ENCODE peak calls at places on chromosome X, in four cellular contexts. One of them, this sample, is unnamed.

GRCh38 chrX:149909324-149910177 is 19.8 kb upstream of the HSFX4 start:
- DNase-seq in coronary artery: no peak
- DNase-seq in gastrocnemius medialis: no peak
- DNase-seq in right lobe of liver: no peak
- DNase-seq in this sample: no peak

GRCh38 chrX:66914082-66914481 is 275.2 kb upstream of the EDA2R start:
- DNase-seq in coronary artery: no peak
- DNase-seq in gastrocnemius medialis: peak
- DNase-seq in right lobe of liver: no peak
- DNase-seq in this sample: no peak

GRCh38 chrX:99398578-99398977 is 1011.5 kb downstream of the PCDH19 start:
- DNase-seq in coronary artery: no peak
- DNase-seq in gastrocnemius medialis: no peak
- DNase-seq in right lobe of liver: no peak
- DNase-seq in this sample: no peak

GRCh38 chrX:84168574-84168973 is 19.4 kb downstream of the RPS6KA6 start:
- DNase-seq in coronary artery: no peak
- DNase-seq in gastrocnemius medialis: no peak
- DNase-seq in right lobe of liver: no peak
- DNase-seq in this sample: no peak

GRCh38 chrX:14899607-14900006 is 26.4 kb downstream of the MOSPD2 start:
- DNase-seq in coronary artery: no peak
- DNase-seq in gastrocnemius medialis: no peak
- DNase-seq in right lobe of liver: no peak
- DNase-seq in this sample: no peak

GRCh38 chrX:133048751-133049150 is 48.2 kb downstream of the USP26 start:
- DNase-seq in coronary artery: no peak
- DNase-seq in gastrocnemius medialis: no peak
- DNase-seq in right lobe of liver: no peak
- DNase-seq in this sample: no peak

GRCh38 chrX:27863813-27864212 is 56.0 kb downstream of the MAGEB10 start:
- DNase-seq in coronary artery: no peak
- DNase-seq in gastrocnemius medialis: no peak
- DNase-seq in right lobe of liver: no peak
- DNase-seq in this sample: no peak

GRCh38 chrX:115958687-115959359 is 211.7 kb upstream of the AGTR2 start:
- DNase-seq in coronary artery: no peak
- DNase-seq in gastrocnemius medialis: no peak
- DNase-seq in right lobe of liver: no peak
- DNase-seq in this sample: peak

GRCh38 chrX:9611436-9612145 is 146.7 kb downstream of the TBL1X start:
- DNase-seq in coronary artery: no peak
- DNase-seq in gastrocnemius medialis: no peak
- DNase-seq in right lobe of liver: no peak
- DNase-seq in this sample: peak

GRCh38 chrX:136616987-136617685 is 30.8 kb upstream of the CD40LG start:
- DNase-seq in coronary artery: no peak
- DNase-seq in gastrocnemius medialis: no peak
- DNase-seq in right lobe of liver: no peak
- DNase-seq in this sample: no peak

GRCh38 chrX:94977562-94977961 is 1303.6 kb downstream of the FAM133A start:
- DNase-seq in coronary artery: no peak
- DNase-seq in gastrocnemius medialis: no peak
- DNase-seq in right lobe of liver: no peak
- DNase-seq in this sample: no peak

GRCh38 chrX:124209792-124210576 is 122.5 kb upstream of the TEX13D start:
- DNase-seq in coronary artery: no peak
- DNase-seq in gastrocnemius medialis: no peak
- DNase-seq in right lobe of liver: no peak
- DNase-seq in this sample: no peak

GRCh38 chrX:79081895-79082512 is 62.5 kb upstream of the GPR174 start:
- DNase-seq in coronary artery: no peak
- DNase-seq in gastrocnemius medialis: no peak
- DNase-seq in right lobe of liver: no peak
- DNase-seq in this sample: no peak

GRCh38 chrX:49001521-49002090 is 458 bp downstream of the GRIPAP1 start:
- DNase-seq in coronary artery: no peak
- DNase-seq in gastrocnemius medialis: peak
- DNase-seq in right lobe of liver: no peak
- DNase-seq in this sample: peak

GRCh38 chrX:102154218-102154860 is 1.4 kb downstream of the BEX5 start:
- DNase-seq in coronary artery: no peak
- DNase-seq in gastrocnemius medialis: no peak
- DNase-seq in right lobe of liver: no peak
- DNase-seq in this sample: no peak

GRCh38 chrX:72634321-72634720 is 61.7 kb upstream of the HDAC8 start:
- DNase-seq in coronary artery: no peak
- DNase-seq in gastrocnemius medialis: no peak
- DNase-seq in right lobe of liver: no peak
- DNase-seq in this sample: no peak
- H3K27ac ChIP-seq in coronary artery: no peak
- H3K27ac ChIP-seq in gastrocnemius medialis: peak
- H3K27ac ChIP-seq in right lobe of liver: no peak
- H3K27ac ChIP-seq in this sample: no peak

GRCh38 chrX:39611468-39611867 is 486.3 kb downstream of the BCOR start:
- DNase-seq in coronary artery: no peak
- DNase-seq in gastrocnemius medialis: no peak
- DNase-seq in right lobe of liver: no peak
- DNase-seq in this sample: no peak
- H3K4me3 ChIP-seq in coronary artery: no peak
- H3K4me3 ChIP-seq in gastrocnemius medialis: no peak
- H3K4me3 ChIP-seq in right lobe of liver: no peak
- H3K4me3 ChIP-seq in this sample: no peak

GRCh38 chrX:129347291-129347690 is 176.0 kb downstream of the SMARCA1 start:
- DNase-seq in coronary artery: no peak
- DNase-seq in gastrocnemius medialis: no peak
- DNase-seq in right lobe of liver: no peak
- DNase-seq in this sample: no peak
- TF ChIP-seq CTCF in coronary artery: no peak
- TF ChIP-seq CTCF in gastrocnemius medialis: no peak
- TF ChIP-seq CTCF in right lobe of liver: no peak
- TF ChIP-seq CTCF in this sample: peak

DNA sequence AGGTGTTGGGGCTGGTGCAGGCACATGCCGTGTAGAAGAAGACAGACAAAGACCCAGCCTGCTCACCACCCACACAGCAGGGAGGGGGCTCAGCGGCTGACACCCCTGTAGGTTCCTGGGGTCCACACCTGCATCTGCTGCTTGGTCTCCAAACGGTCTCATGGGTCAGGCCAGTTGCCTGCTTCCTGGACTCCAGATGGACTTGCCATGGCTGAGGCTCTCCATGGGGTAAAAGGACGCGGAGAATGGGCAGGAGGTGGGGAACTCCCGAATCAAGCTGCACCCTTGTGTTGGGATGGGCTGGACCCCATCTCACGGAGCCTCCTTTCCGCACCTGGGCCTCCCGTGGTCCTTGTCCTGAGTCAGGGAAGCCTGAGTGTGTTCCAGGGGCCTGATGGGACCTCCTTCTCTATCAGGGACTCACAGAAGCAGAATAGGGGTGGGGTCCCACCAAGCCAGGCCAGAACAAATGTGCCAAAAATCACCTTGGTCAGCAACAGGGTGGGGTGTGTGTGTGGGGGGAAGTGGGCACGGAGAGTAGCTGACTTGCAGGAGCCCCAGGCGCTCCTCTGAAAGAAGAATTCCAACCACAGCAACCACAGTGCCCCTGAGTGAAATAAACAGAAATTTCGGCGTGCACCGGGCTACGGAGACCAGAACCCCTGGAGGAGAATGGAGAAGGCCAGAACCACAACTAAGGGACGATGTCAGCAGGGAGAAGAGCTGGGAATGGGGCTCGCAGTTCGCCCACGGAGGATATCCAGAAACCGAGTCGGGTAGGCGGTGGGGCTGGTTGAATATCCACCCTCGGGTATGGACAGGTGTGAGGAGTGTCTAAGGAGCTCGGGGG is 11.8 kb upstream of the ASMTL start:
- DNase-seq in coronary artery: peak
- DNase-seq in gastrocnemius medialis: no peak
- DNase-seq in right lobe of liver: no peak
- DNase-seq in this sample: peak
- H3K27ac ChIP-seq in coronary artery: no peak
- H3K27ac ChIP-seq in gastrocnemius medialis: no peak
- H3K27ac ChIP-seq in right lobe of liver: no peak
- H3K27ac ChIP-seq in this sample: no peak